ENCODE peak calls at places on chromosome X, in six cellular contexts. One of them, this sample, is unnamed.

GRCh38 chrX:39477438-39478120 is 620.2 kb downstream of the BCOR start:
- DNase-seq in AG09309: no peak
- DNase-seq in lung: no peak
- DNase-seq in fibroblast of mammary gland: no peak
- DNase-seq in lower leg skin: peak; percentile 87
- DNase-seq in cardiac fibroblast: peak; percentile 43
- DNase-seq in this sample: peak; percentile 15

GRCh38 chrX:126137899-126138298 is 28.2 kb downstream of the DCAF12L2 start:
- DNase-seq in fibroblast of mammary gland: no peak
- DNase-seq in cardiac fibroblast: no peak
- DNase-seq in lung: no peak
- DNase-seq in lower leg skin: no peak
- DNase-seq in AG09309: no peak
- DNase-seq in this sample: no peak

GRCh38 chrX:11261260-11261659 is 32.0 kb upstream of the AMELX start:
- DNase-seq in fibroblast of mammary gland: peak; percentile 76
- DNase-seq in cardiac fibroblast: peak; percentile 38
- DNase-seq in lung: no peak
- DNase-seq in AG09309: peak; percentile 31
- DNase-seq in lower leg skin: no peak
- DNase-seq in this sample: no peak

GRCh38 chrX:120365320-120365719 is 3.4 kb downstream of the ATP1B4 start:
- DNase-seq in fibroblast of mammary gland: peak; percentile 14
- DNase-seq in lung: peak; percentile 38
- DNase-seq in cardiac fibroblast: peak; percentile 11
- DNase-seq in AG09309: no peak
- DNase-seq in lower leg skin: peak; percentile 85
- DNase-seq in this sample: peak; percentile 21

GRCh38 chrX:121301822-121302221 is 254.4 kb downstream of the GLUD2 start:
- DNase-seq in lower leg skin: no peak
- DNase-seq in lung: no peak
- DNase-seq in AG09309: no peak
- DNase-seq in fibroblast of mammary gland: no peak
- DNase-seq in cardiac fibroblast: no peak
- DNase-seq in this sample: no peak

GRCh38 chrX:18874560-18875255 is 109.2 kb downstream of the PHKA2 start:
- DNase-seq in cardiac fibroblast: no peak
- DNase-seq in fibroblast of mammary gland: no peak
- DNase-seq in AG09309: no peak
- DNase-seq in lung: no peak
- DNase-seq in lower leg skin: peak; percentile 74
- DNase-seq in this sample: no peak

GRCh38 chrX:107730991-107731766 is 44.4 kb downstream of the TSC22D3 start:
- DNase-seq in lung: no peak
- DNase-seq in lower leg skin: no peak
- DNase-seq in AG09309: no peak
- DNase-seq in fibroblast of mammary gland: no peak
- DNase-seq in cardiac fibroblast: no peak
- DNase-seq in this sample: no peak

GRCh38 chrX:119067023-119067739 is 5.6 kb upstream of the CT47C1 start:
- DNase-seq in fibroblast of mammary gland: peak; percentile 66
- DNase-seq in AG09309: peak; percentile 16
- DNase-seq in cardiac fibroblast: peak; percentile 75
- DNase-seq in lower leg skin: no peak
- DNase-seq in lung: peak; percentile 46
- DNase-seq in this sample: no peak

GRCh38 chrX:118655561-118656246 is 71.7 kb upstream of the IL13RA1 start:
- DNase-seq in cardiac fibroblast: peak; percentile 27
- DNase-seq in lower leg skin: no peak
- DNase-seq in lung: no peak
- DNase-seq in fibroblast of mammary gland: peak; percentile 61
- DNase-seq in AG09309: peak; percentile 11
- DNase-seq in this sample: no peak

GRCh38 chrX:154013614-154014360 is 5.9 kb downstream of the IRAK1 start:
- DNase-seq in cardiac fibroblast: peak; percentile 45
- DNase-seq in fibroblast of mammary gland: peak; percentile 38
- DNase-seq in AG09309: no peak
- DNase-seq in lower leg skin: no peak
- DNase-seq in lung: no peak
- DNase-seq in this sample: peak; percentile 43

GRCh38 chrX:479273-479981 is 92.7 kb upstream of the PPP2R3B start:
- DNase-seq in fibroblast of mammary gland: no peak
- DNase-seq in lower leg skin: no peak
- DNase-seq in AG09309: no peak
- DNase-seq in cardiac fibroblast: no peak
- DNase-seq in lung: no peak
- DNase-seq in this sample: no peak

GRCh38 chrX:146264763-146265375 is 447.2 kb downstream of the SLITRK2 start:
- DNase-seq in cardiac fibroblast: no peak
- DNase-seq in AG09309: no peak
- DNase-seq in lower leg skin: no peak
- DNase-seq in lung: no peak
- DNase-seq in fibroblast of mammary gland: no peak
- DNase-seq in this sample: no peak

GRCh38 chrX:74535211-74535621 is 79.2 kb downstream of the RLIM start:
- DNase-seq in lower leg skin: no peak
- DNase-seq in lung: no peak
- DNase-seq in AG09309: no peak
- DNase-seq in cardiac fibroblast: peak; percentile 76
- DNase-seq in fibroblast of mammary gland: peak; percentile 68
- DNase-seq in this sample: no peak

GRCh38 chrX:83160096-83160495 is 348.0 kb upstream of the POU3F4 start:
- DNase-seq in AG09309: no peak
- DNase-seq in cardiac fibroblast: no peak
- DNase-seq in lung: no peak
- DNase-seq in fibroblast of mammary gland: no peak
- DNase-seq in lower leg skin: no peak
- DNase-seq in this sample: no peak

GRCh38 chrX:53441531-53442321 is 7.6 kb upstream of the HSD17B10 start:
- DNase-seq in cardiac fibroblast: peak; percentile 76
- DNase-seq in lower leg skin: peak; percentile 93
- DNase-seq in lung: peak; percentile 78
- DNase-seq in AG09309: no peak
- DNase-seq in fibroblast of mammary gland: peak; percentile 66
- DNase-seq in this sample: peak; percentile 49

GRCh38 chrX:146602246-146602645 is 207.3 kb upstream of the CXorf51B start:
- DNase-seq in AG09309: no peak
- DNase-seq in fibroblast of mammary gland: no peak
- DNase-seq in lower leg skin: no peak
- DNase-seq in cardiac fibroblast: no peak
- DNase-seq in lung: no peak
- DNase-seq in this sample: no peak

GRCh38 chrX:41381685-41382084 is 47.7 kb downstream of the DDX3X start:
- DNase-seq in AG09309: peak; percentile 41
- DNase-seq in fibroblast of mammary gland: peak; percentile 97
- DNase-seq in lung: no peak
- DNase-seq in lower leg skin: peak; percentile 90
- DNase-seq in cardiac fibroblast: peak; percentile 79
- DNase-seq in this sample: no peak

GRCh38 chrX:11267311-11267910 is 25.8 kb upstream of the AMELX start:
- DNase-seq in AG09309: no peak
- DNase-seq in lower leg skin: no peak
- DNase-seq in lung: no peak
- DNase-seq in cardiac fibroblast: peak; percentile 23
- DNase-seq in fibroblast of mammary gland: peak; percentile 76
- DNase-seq in this sample: no peak

GRCh38 chrX:96721398-96721797 is 36.8 kb downstream of the DIAPH2 start:
- DNase-seq in lung: no peak
- DNase-seq in AG09309: no peak
- DNase-seq in fibroblast of mammary gland: no peak
- DNase-seq in cardiac fibroblast: no peak
- DNase-seq in lower leg skin: no peak
- DNase-seq in this sample: no peak

GRCh38 chrX:63919081-63919480 is 134.1 kb upstream of the ARHGEF9 start:
- DNase-seq in lung: no peak
- DNase-seq in cardiac fibroblast: no peak
- DNase-seq in lower leg skin: no peak
- DNase-seq in AG09309: no peak
- DNase-seq in fibroblast of mammary gland: no peak
- DNase-seq in this sample: no peak

GRCh38 chrX:16712116-16712824 is at the start of gene CTPS2:
- DNase-seq in fibroblast of mammary gland: peak; percentile 59
- DNase-seq in cardiac fibroblast: peak; percentile 61
- DNase-seq in lung: peak; percentile 65
- DNase-seq in lower leg skin: peak; percentile 93
- DNase-seq in AG09309: no peak
- DNase-seq in this sample: peak; percentile 30

GRCh38 chrX:72273718-72274117 is 3.3 kb downstream of the RPS4X start:
- DNase-seq in fibroblast of mammary gland: no peak
- DNase-seq in lower leg skin: no peak
- DNase-seq in AG09309: no peak
- DNase-seq in lung: no peak
- DNase-seq in cardiac fibroblast: no peak
- DNase-seq in this sample: no peak

GRCh38 chrX:110406822-110407221 is 48.2 kb downstream of the RTL9 start:
- DNase-seq in lower leg skin: no peak
- DNase-seq in AG09309: no peak
- DNase-seq in fibroblast of mammary gland: no peak
- DNase-seq in cardiac fibroblast: no peak
- DNase-seq in lung: no peak
- DNase-seq in this sample: no peak
- TF ChIP-seq CTCF in lower leg skin: no peak
- TF ChIP-seq CTCF in AG09309: no peak
- TF ChIP-seq CTCF in fibroblast of mammary gland: no peak
- TF ChIP-seq CTCF in cardiac fibroblast: no peak
- TF ChIP-seq CTCF in lung: no peak
- TF ChIP-seq CTCF in this sample: no peak

DNA sequence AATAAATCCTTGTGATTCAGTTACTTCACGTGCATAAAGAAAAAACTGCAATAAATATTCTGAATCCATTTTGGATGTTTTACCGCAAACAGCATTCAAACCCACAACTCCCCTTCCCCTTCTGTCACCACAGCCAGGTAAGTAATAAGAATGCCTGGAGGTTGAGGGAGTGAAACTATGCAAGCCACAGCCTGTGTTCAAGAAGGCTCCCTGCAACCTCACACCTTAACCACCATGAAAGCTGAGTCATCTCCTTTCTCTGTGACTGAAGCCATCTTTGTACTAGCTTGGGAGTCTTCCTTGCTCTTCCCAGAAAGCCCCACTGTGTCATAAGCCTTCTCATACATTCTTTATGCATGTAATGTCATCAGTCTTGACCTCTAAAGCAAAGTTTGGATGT is 297.0 kb upstream of the PUDP start:
- DNase-seq in lung: no peak
- DNase-seq in fibroblast of mammary gland: peak; percentile 11
- DNase-seq in cardiac fibroblast: no peak
- DNase-seq in lower leg skin: no peak
- DNase-seq in AG09309: no peak
- DNase-seq in this sample: no peak
- TF ChIP-seq CTCF in lung: no peak
- TF ChIP-seq CTCF in fibroblast of mammary gland: no peak
- TF ChIP-seq CTCF in cardiac fibroblast: no peak
- TF ChIP-seq CTCF in lower leg skin: no peak
- TF ChIP-seq CTCF in AG09309: no peak
- TF ChIP-seq CTCF in this sample: no peak

GRCh38 chrX:135688137-135688536 is 25.3 kb upstream of the CT45A1 start:
- DNase-seq in cardiac fibroblast: no peak
- DNase-seq in lower leg skin: no peak
- DNase-seq in lung: no peak
- DNase-seq in AG09309: no peak
- DNase-seq in fibroblast of mammary gland: no peak
- DNase-seq in this sample: no peak
- TF ChIP-seq CTCF in cardiac fibroblast: peak; percentile 10
- TF ChIP-seq CTCF in lower leg skin: no peak
- TF ChIP-seq CTCF in lung: no peak
- TF ChIP-seq CTCF in AG09309: peak; percentile 46
- TF ChIP-seq CTCF in fibroblast of mammary gland: no peak
- TF ChIP-seq CTCF in this sample: no peak

DNA sequence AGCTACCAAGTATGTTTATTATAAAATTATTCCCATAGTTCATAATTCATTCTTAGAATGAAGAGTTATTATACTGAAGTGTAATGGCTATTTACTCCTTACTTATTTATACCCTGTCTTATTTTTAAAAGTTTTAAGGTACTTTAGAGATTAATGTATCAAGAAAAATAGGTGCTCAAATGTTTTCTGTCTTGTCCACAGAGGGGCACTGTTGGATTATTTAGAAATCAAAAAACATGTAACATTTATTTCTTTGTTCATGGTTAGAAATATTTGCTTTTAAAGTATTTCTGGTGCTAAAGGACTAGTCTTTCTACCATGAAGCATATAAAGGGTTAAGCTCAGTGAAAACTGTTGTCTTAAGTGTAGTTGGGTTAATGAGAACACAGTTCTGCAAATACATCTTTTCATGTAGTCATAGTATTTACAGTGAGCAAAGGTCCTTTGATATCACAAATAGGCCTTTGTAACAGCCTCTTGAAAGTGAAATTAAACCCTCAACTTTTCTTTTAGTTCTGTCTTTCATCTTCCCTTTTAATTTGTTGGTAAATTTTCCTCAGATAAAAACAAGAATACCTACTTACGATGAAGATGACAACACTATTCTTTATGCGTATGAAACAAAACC is 7.7 kb downstream of the SCML1 start:
- DNase-seq in cardiac fibroblast: peak; percentile 22
- DNase-seq in lower leg skin: no peak
- DNase-seq in lung: no peak
- DNase-seq in AG09309: no peak
- DNase-seq in fibroblast of mammary gland: peak; percentile 18
- DNase-seq in this sample: no peak
- TF ChIP-seq CTCF in cardiac fibroblast: peak; percentile 10
- TF ChIP-seq CTCF in lower leg skin: no peak
- TF ChIP-seq CTCF in lung: no peak
- TF ChIP-seq CTCF in AG09309: peak; percentile 29
- TF ChIP-seq CTCF in fibroblast of mammary gland: peak; percentile 26
- TF ChIP-seq CTCF in this sample: no peak

DNA sequence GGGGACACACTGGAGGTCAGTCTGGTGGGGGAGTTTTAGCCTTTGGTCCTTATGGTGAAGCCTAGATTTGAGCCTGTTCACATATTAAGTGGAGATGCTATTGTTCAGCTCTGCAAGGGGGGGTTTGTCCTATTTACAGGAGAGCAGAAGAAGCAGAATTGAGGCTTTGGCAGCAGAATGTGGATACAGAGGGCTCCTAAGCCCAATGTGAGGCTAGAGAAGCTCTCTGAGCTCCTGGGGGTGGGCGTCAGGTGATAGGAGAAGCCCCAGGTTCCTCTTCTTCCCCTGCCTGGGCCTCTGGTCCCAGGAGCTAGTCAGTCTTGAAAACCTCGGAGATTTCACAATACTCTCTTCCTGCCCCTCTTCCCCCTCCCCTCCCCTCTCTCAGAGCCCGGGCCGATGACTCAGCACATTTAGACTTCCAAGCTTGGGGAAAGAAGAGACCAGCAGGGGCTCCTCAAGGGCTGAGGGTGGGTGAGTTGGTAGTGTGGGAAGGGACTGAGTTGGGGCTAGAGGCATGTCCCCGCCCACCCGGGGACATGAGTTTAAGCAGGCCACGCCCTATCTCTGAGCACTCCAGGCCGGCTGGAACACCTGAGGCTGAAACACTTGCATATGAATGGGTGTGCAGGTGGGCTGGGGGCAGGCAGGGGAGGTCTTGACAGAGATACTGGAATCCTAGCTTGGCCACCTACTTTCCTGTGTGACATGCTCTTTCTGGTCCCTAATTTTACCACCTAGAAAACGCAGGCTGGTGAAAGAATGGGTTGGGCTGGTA is 3.4 kb downstream of the TFE3 start:
- DNase-seq in lung: peak; percentile 83
- DNase-seq in AG09309: peak; percentile 70
- DNase-seq in fibroblast of mammary gland: peak; percentile 94
- DNase-seq in cardiac fibroblast: peak; percentile 95
- DNase-seq in lower leg skin: peak; percentile 92
- DNase-seq in this sample: no peak
- TF ChIP-seq CTCF in lung: no peak
- TF ChIP-seq CTCF in AG09309: peak; percentile 10
- TF ChIP-seq CTCF in fibroblast of mammary gland: peak; percentile 15
- TF ChIP-seq CTCF in cardiac fibroblast: peak; percentile 15
- TF ChIP-seq CTCF in lower leg skin: no peak
- TF ChIP-seq CTCF in this sample: no peak

This sample was measured in natural killer cell.